ENCODE peak calls at places on chromosome 13, in ten cellular contexts. One of them, this sample, is unnamed.

GRCh38 chr13:36345438-36346221 is 564 bp downstream of the SPART start:
- DNase-seq in Calu3: no peak
- DNase-seq in GOT3: peak
- DNase-seq in fibroblast of the conjunctiva: peak
- DNase-seq in NCI-H446 treated with DMSO at 0.1 percent for 48 hours: peak
- DNase-seq in AG20443: peak
- DNase-seq in DMS53: peak
- DNase-seq in activated T-cell treated with anti-CD3 and anti-CD28 coated beads for 1 hour: peak
- DNase-seq in osteocyte: peak
- DNase-seq in T follicular helper cell: peak
- DNase-seq in this sample: peak

GRCh38 chr13:93002071-93002470 is 224.5 kb upstream of the GPC6 start:
- DNase-seq in Calu3: no peak
- DNase-seq in GOT3: no peak
- DNase-seq in fibroblast of the conjunctiva: no peak
- DNase-seq in NCI-H446 treated with DMSO at 0.1 percent for 48 hours: no peak
- DNase-seq in AG20443: no peak
- DNase-seq in DMS53: no peak
- DNase-seq in activated T-cell treated with anti-CD3 and anti-CD28 coated beads for 1 hour: no peak
- DNase-seq in osteocyte: no peak
- DNase-seq in T follicular helper cell: no peak
- DNase-seq in this sample: no peak

GRCh38 chr13:101416181-101417042 is at the start of gene NALCN:
- DNase-seq in Calu3: peak
- DNase-seq in GOT3: no peak
- DNase-seq in fibroblast of the conjunctiva: no peak
- DNase-seq in NCI-H446 treated with DMSO at 0.1 percent for 48 hours: peak
- DNase-seq in AG20443: peak
- DNase-seq in DMS53: peak
- DNase-seq in activated T-cell treated with anti-CD3 and anti-CD28 coated beads for 1 hour: no peak
- DNase-seq in osteocyte: peak
- DNase-seq in T follicular helper cell: no peak
- DNase-seq in this sample: peak

GRCh38 chr13:77333521-77334083 is 6.7 kb upstream of the MYCBP2 start:
- DNase-seq in Calu3: no peak
- DNase-seq in GOT3: no peak
- DNase-seq in fibroblast of the conjunctiva: no peak
- DNase-seq in NCI-H446 treated with DMSO at 0.1 percent for 48 hours: no peak
- DNase-seq in AG20443: no peak
- DNase-seq in DMS53: no peak
- DNase-seq in activated T-cell treated with anti-CD3 and anti-CD28 coated beads for 1 hour: no peak
- DNase-seq in osteocyte: no peak
- DNase-seq in T follicular helper cell: no peak
- DNase-seq in this sample: no peak

GRCh38 chr13:36154567-36155231 is 23.5 kb upstream of the DCLK1 start:
- DNase-seq in Calu3: no peak
- DNase-seq in GOT3: no peak
- DNase-seq in fibroblast of the conjunctiva: no peak
- DNase-seq in NCI-H446 treated with DMSO at 0.1 percent for 48 hours: no peak
- DNase-seq in AG20443: no peak
- DNase-seq in DMS53: peak
- DNase-seq in activated T-cell treated with anti-CD3 and anti-CD28 coated beads for 1 hour: no peak
- DNase-seq in osteocyte: no peak
- DNase-seq in T follicular helper cell: no peak
- DNase-seq in this sample: no peak

GRCh38 chr13:48258002-48258401 is 25.0 kb downstream of the ITM2B start:
- DNase-seq in Calu3: no peak
- DNase-seq in GOT3: no peak
- DNase-seq in fibroblast of the conjunctiva: no peak
- DNase-seq in NCI-H446 treated with DMSO at 0.1 percent for 48 hours: no peak
- DNase-seq in AG20443: no peak
- DNase-seq in DMS53: peak
- DNase-seq in activated T-cell treated with anti-CD3 and anti-CD28 coated beads for 1 hour: no peak
- DNase-seq in osteocyte: no peak
- DNase-seq in T follicular helper cell: no peak
- DNase-seq in this sample: no peak

GRCh38 chr13:105627270-105627669 is 908.2 kb downstream of the EFNB2 start:
- DNase-seq in Calu3: no peak
- DNase-seq in GOT3: no peak
- DNase-seq in fibroblast of the conjunctiva: peak
- DNase-seq in NCI-H446 treated with DMSO at 0.1 percent for 48 hours: no peak
- DNase-seq in AG20443: no peak
- DNase-seq in DMS53: no peak
- DNase-seq in activated T-cell treated with anti-CD3 and anti-CD28 coated beads for 1 hour: no peak
- DNase-seq in osteocyte: no peak
- DNase-seq in T follicular helper cell: no peak
- DNase-seq in this sample: no peak

GRCh38 chr13:40408602-40409001 is 257.8 kb downstream of the FOXO1 start:
- DNase-seq in Calu3: no peak
- DNase-seq in GOT3: no peak
- DNase-seq in fibroblast of the conjunctiva: no peak
- DNase-seq in NCI-H446 treated with DMSO at 0.1 percent for 48 hours: no peak
- DNase-seq in AG20443: no peak
- DNase-seq in DMS53: peak
- DNase-seq in activated T-cell treated with anti-CD3 and anti-CD28 coated beads for 1 hour: no peak
- DNase-seq in osteocyte: no peak
- DNase-seq in T follicular helper cell: no peak
- DNase-seq in this sample: peak

GRCh38 chr13:41562541-41563178 is 105.3 kb downstream of the RGCC start:
- DNase-seq in Calu3: no peak
- DNase-seq in GOT3: no peak
- DNase-seq in fibroblast of the conjunctiva: no peak
- DNase-seq in NCI-H446 treated with DMSO at 0.1 percent for 48 hours: no peak
- DNase-seq in AG20443: no peak
- DNase-seq in DMS53: no peak
- DNase-seq in activated T-cell treated with anti-CD3 and anti-CD28 coated beads for 1 hour: no peak
- DNase-seq in osteocyte: no peak
- DNase-seq in T follicular helper cell: no peak
- DNase-seq in this sample: no peak

GRCh38 chr13:111589321-111589720 is 268.9 kb downstream of the TEX29 start:
- DNase-seq in Calu3: no peak
- DNase-seq in GOT3: no peak
- DNase-seq in fibroblast of the conjunctiva: no peak
- DNase-seq in NCI-H446 treated with DMSO at 0.1 percent for 48 hours: no peak
- DNase-seq in AG20443: no peak
- DNase-seq in DMS53: no peak
- DNase-seq in activated T-cell treated with anti-CD3 and anti-CD28 coated beads for 1 hour: no peak
- DNase-seq in osteocyte: no peak
- DNase-seq in T follicular helper cell: no peak
- DNase-seq in this sample: no peak

GRCh38 chr13:95020298-95020987 is 280.8 kb downstream of the ABCC4 start:
- DNase-seq in Calu3: no peak
- DNase-seq in GOT3: no peak
- DNase-seq in fibroblast of the conjunctiva: no peak
- DNase-seq in NCI-H446 treated with DMSO at 0.1 percent for 48 hours: no peak
- DNase-seq in AG20443: no peak
- DNase-seq in DMS53: no peak
- DNase-seq in activated T-cell treated with anti-CD3 and anti-CD28 coated beads for 1 hour: no peak
- DNase-seq in osteocyte: no peak
- DNase-seq in T follicular helper cell: no peak
- DNase-seq in this sample: no peak